ENCODE peak calls at places on chromosomes 3 and 15, in five cellular contexts. E is ACHN; C is activated T-helper 1 cell treated with anti-CD3 and anti-CD28 coated beads, Interleukin-12 subunit alpha, Interleukin-12 subunit beta, Interleukin-2, Interleukin-4 antibody, amounts not matched to agents 30 ng/mL and 10 ng/mL and 1 ng/mL, durations not matched to agents 14 hours and 24 hours and 36 hours; Y is OCI-LY7; X is stimulated activated CD4-positive, alpha-beta T cell treated with anti-CD3 and anti-CD28 coated beads, Interleukin-2, amount 100 ng/mL, for 48 hours. O is an unnamed sample.

GRCh38 chr3:128309026-128309425 is 155.7 kb downstream of the EEFSEC start:
- DNase-seq in E (no peak), C (no peak), Y (no peak), X (no peak), O (no peak)

GRCh38 chr3:98777801-98778220 is 14.7 kb downstream of the ST3GAL6 start:
- DNase-seq in E (no peak), C (no peak), Y (no peak), X (no peak), O (no peak)

GRCh38 chr3:48695113-48695753 is 9.5 kb upstream of the NCKIPSD start:
- DNase-seq in E (no peak), C (no peak), Y (no peak), X (no peak), O (no peak)

GRCh38 chr3:41200669-41201021 is 1.3 kb downstream of the CTNNB1 start:
- DNase-seq in E (peak), C (no peak), Y (peak), X (no peak), O (no peak)

GRCh38 chr15:59642351-59642750 is 15.0 kb downstream of the GTF2A2 start:
- DNase-seq in E (no peak), C (no peak), Y (no peak), X (no peak), O (no peak)

GRCh38 chr15:90364251-90364650 is 12.2 kb downstream of the ZNF774 start:
- DNase-seq in E (peak), C (no peak), Y (no peak), X (no peak), O (no peak)

GRCh38 chr3:40494698-40495097 is 11.1 kb upstream of the ZNF620 start:
- DNase-seq in E (no peak), C (no peak), Y (no peak), X (no peak), O (no peak)

GRCh38 chr15:70451861-70452653 is 311.3 kb downstream of the UACA start:
- DNase-seq in E (no peak), C (peak), Y (no peak), X (no peak), O (no peak)

GRCh38 chr3:14590594-14590993 is 50.5 kb upstream of the GRIP2 start:
- DNase-seq in E (no peak), C (no peak), Y (no peak), X (no peak), O (no peak)

GRCh38 chr15:66886241-66886675 is 179.1 kb upstream of the SMAD3 start:
- DNase-seq in E (no peak), C (no peak), Y (no peak), X (no peak), O (no peak)

GRCh38 chr3:49712631-49713317 is 6.7 kb downstream of the AMIGO3 start:
- DNase-seq in E (no peak), C (no peak), Y (no peak), X (no peak), O (no peak)

GRCh38 chr3:48595075-48595525 is at the start of gene COL7A1:
- DNase-seq in E (no peak), C (no peak), Y (no peak), X (no peak), O (peak)

GRCh38 chr3:55283441-55283925 is 203.6 kb downstream of the WNT5A start:
- DNase-seq in E (no peak), C (no peak), Y (no peak), X (no peak), O (no peak)

GRCh38 chr3:167450675-167451074 is 23.2 kb downstream of the SERPINI2 start:
- DNase-seq in E (no peak), C (no peak), Y (no peak), X (no peak), O (no peak)

GRCh38 chr3:80556728-80557127 is 788.9 kb upstream of the ROBO1 start:
- DNase-seq in E (no peak), C (no peak), Y (no peak), X (no peak), O (no peak)

GRCh38 chr3:50341537-50341936 is 901 bp upstream of the RASSF1 start:
- DNase-seq in E (no peak), C (no peak), Y (no peak), X (no peak), O (no peak)

GRCh38 chr15:41827290-41827879 is 507 bp upstream of the JMJD7 start:
- DNase-seq in E (no peak), C (peak), Y (peak), X (no peak), O (peak)

GRCh38 chr3:132805071-132805470 is 82.9 kb upstream of the NPHP3 start:
- DNase-seq in E (no peak), C (no peak), Y (no peak), X (no peak), O (no peak)

GRCh38 chr3:1855836-1856235 is 242.8 kb upstream of the CNTN4 start:
- DNase-seq in E (no peak), C (no peak), Y (no peak), X (no peak), O (no peak)

GRCh38 chr3:187011915-187012314 is 81.6 kb downstream of the ST6GAL1 start:
- DNase-seq in E (no peak), C (no peak), Y (peak), X (no peak), O (no peak)

GRCh38 chr15:71708052-71708432 is 102.3 kb upstream of the NR2E3 start:
- DNase-seq in E (no peak), C (no peak), Y (no peak), X (no peak), O (no peak)

GRCh38 chr3:59895972-59896371 is 846.1 kb upstream of the CFAP20DC start:
- DNase-seq in E (no peak), C (no peak), Y (no peak), X (no peak), O (no peak)

GRCh38 chr15:70802629-70803028 is 39.3 kb upstream of the UACA start:
- DNase-seq in E (no peak), C (no peak), Y (no peak), X (no peak), O (no peak)

GRCh38 chr15:69049976-69050375 is 35.5 kb downstream of the NOX5 start:
- DNase-seq in E (no peak), C (no peak), Y (no peak), X (no peak), O (no peak)

O was measured in effector CD8-positive, alpha-beta T cell.